ENCODE peak calls at places on chromosomes 7 and 10, in five cellular contexts. M is transverse colon, Q is tibial nerve, L is spleen, K is IMR-90. O is an unnamed sample.

GRCh38 chr7:55130554-55131198 is 111.9 kb downstream of the EGFR start:
- DNase-seq in M (peak; percentile 37), Q (peak; percentile 55), L (no peak), K (peak; percentile 97), O (peak; percentile 65)

GRCh38 chr10:87734987-87735827 is 75.5 kb downstream of the PAPSS2 start:
- DNase-seq in M (no peak), Q (no peak), L (no peak), K (peak; percentile 51), O (peak; percentile 32)

GRCh38 chr10:11875499-11876281 is 52.5 kb downstream of the PROSER2 start:
- DNase-seq in M (peak; percentile 89), Q (peak; percentile 72), L (peak; percentile 70), K (peak; percentile 87), O (peak; percentile 78)

GRCh38 chr7:151342811-151343210 is 1.2 kb downstream of the NUB1 start:
- DNase-seq in M (no peak), Q (no peak), L (no peak), K (no peak), O (no peak)

GRCh38 chr10:119616879-119617580 is 20.3 kb upstream of the TIAL1 start:
- DNase-seq in M (no peak), Q (peak; percentile 50), L (peak; percentile 55), K (no peak), O (no peak)

GRCh38 chr10:128641998-128642397 is 515.8 kb upstream of the MKI67 start:
- DNase-seq in M (no peak), Q (no peak), L (no peak), K (no peak), O (no peak)

GRCh38 chr10:3424102-3424803 is 251.7 kb upstream of the PITRM1 start:
- DNase-seq in M (no peak), Q (no peak), L (no peak), K (no peak), O (no peak)

GRCh38 chr7:64183827-64184372 is 23.1 kb upstream of the ZNF735 start:
- DNase-seq in M (no peak), Q (no peak), L (no peak), K (no peak), O (no peak)

GRCh38 chr10:3785849-3786290 is 861 bp upstream of the KLF6 start:
- DNase-seq in M (peak; percentile 58), Q (no peak), L (no peak), K (peak; percentile 60), O (peak; percentile 57)

GRCh38 chr10:78847486-78847885 is 221.3 kb upstream of the ZMIZ1 start:
- DNase-seq in M (no peak), Q (no peak), L (no peak), K (no peak), O (no peak)

GRCh38 chr10:75723319-75723965 is 292.0 kb downstream of the LRMDA start:
- DNase-seq in M (no peak), Q (no peak), L (no peak), K (no peak), O (no peak)

GRCh38 chr10:77317221-77317620 is 320.4 kb downstream of the KCNMA1 start:
- DNase-seq in M (no peak), Q (no peak), L (no peak), K (no peak), O (no peak)

GRCh38 chr7:91940171-91940570 is 491 bp upstream of the AKAP9 start:
- DNase-seq in M (peak; percentile 19), Q (no peak), L (no peak), K (no peak), O (peak; percentile 46)

GRCh38 chr10:21385996-21386620 is 139.4 kb downstream of the SKIDA1 start:
- DNase-seq in M (no peak), Q (no peak), L (no peak), K (no peak), O (no peak)

GRCh38 chr10:117342638-117343037 is 32.6 kb downstream of the PDZD8 start:
- DNase-seq in M (no peak), Q (no peak), L (no peak), K (peak; percentile 83), O (no peak)

GRCh38 chr7:137873524-137873923 is 26.8 kb upstream of the DGKI start:
- DNase-seq in M (no peak), Q (no peak), L (no peak), K (peak; percentile 74), O (no peak)

GRCh38 chr7:45124351-45124750 is 12.9 kb upstream of the TBRG4 start:
- DNase-seq in M (no peak), Q (no peak), L (peak; percentile 40), K (no peak), O (no peak)

GRCh38 chr7:96319444-96319843 is 2.5 kb downstream of the SLC25A13 start:
- DNase-seq in M (no peak), Q (no peak), L (no peak), K (no peak), O (no peak)

GRCh38 chr7:96321670-96322372 is at the start of gene SLC25A13:
- DNase-seq in M (peak; percentile 93), Q (peak; percentile 81), L (peak; percentile 97), K (peak; percentile 73), O (peak; percentile 95)

GRCh38 chr7:96322373-96322695 is 436 bp upstream of the SLC25A13 start:
- DNase-seq in M (no peak), Q (no peak), L (no peak), K (no peak), O (no peak)

GRCh38 chr7:96320437-96320836 is 1.5 kb downstream of the SLC25A13 start:
- DNase-seq in M (no peak), Q (no peak), L (no peak), K (no peak), O (no peak)

GRCh38 chr7:96321041-96321669 is 743 bp downstream of the SLC25A13 start:
- DNase-seq in M (peak; percentile 90), Q (peak; percentile 76), L (peak; percentile 95), K (peak; percentile 74), O (peak; percentile 93)
- TF ChIP-seq POLR2A in M (peak; percentile 68), Q (peak; percentile 3), L (no peak), K (peak; percentile 18), O (no peak)

GRCh38 chr10:110503528-110504110 is 5.9 kb downstream of the DUSP5 start:
- DNase-seq in M (no peak), Q (no peak), L (no peak), K (no peak), O (no peak)

GRCh38 chr10:110502072-110502845 is 4.6 kb downstream of the DUSP5 start:
- DNase-seq in M (no peak), Q (no peak), L (no peak), K (no peak), O (no peak)

GRCh38 chr10:110501142-110501937 is 3.6 kb downstream of the DUSP5 start:
- DNase-seq in M (peak; percentile 88), Q (peak; percentile 81), L (peak; percentile 85), K (peak; percentile 95), O (peak; percentile 80)

GRCh38 chr10:110504111-110504735 is 6.5 kb downstream of the DUSP5 start:
- DNase-seq in M (peak; percentile 55), Q (no peak), L (no peak), K (peak; percentile 91), O (peak; percentile 43)

DNA sequence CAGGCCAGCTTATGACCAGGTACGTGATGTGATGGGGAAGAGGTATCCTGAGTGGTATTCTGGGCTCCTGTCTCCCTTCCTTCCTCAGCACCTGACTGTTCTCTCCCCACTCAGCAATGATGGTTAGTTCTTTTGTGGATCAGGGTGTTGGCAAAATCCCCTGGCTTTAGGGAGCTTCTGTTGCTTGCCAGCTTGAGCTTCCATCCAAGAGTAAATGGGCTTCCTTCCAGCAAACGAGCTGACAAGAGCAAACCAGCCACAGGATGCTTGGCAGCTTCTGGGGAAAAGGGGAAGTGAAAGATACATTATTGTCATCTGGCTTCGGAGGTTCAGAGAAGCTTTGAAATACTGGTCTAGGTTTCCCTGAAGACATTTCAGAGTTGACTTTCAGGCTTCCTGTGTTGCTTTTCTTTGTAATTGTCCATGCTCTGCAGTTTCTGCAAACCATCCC is 5.2 kb downstream of the DUSP5 start:
- DNase-seq in M (peak; percentile 49), Q (no peak), L (no peak), K (peak; percentile 80), O (peak; percentile 71)
- TF ChIP-seq POLR2A in M (no peak), Q (no peak), L (no peak), K (no peak), O (no peak)

GRCh38 chr10:14556285-14556956 is 218.3 kb downstream of the FAM107B start:
- DNase-seq in M (peak; percentile 56), Q (no peak), L (peak; percentile 83), K (peak; percentile 23), O (no peak)
- TF ChIP-seq POLR2A in M (no peak), Q (no peak), L (no peak), K (no peak), O (no peak)

GRCh38 chr7:100575206-100575631 is 1.5 kb upstream of the SAP25 start:
- DNase-seq in M (no peak), Q (no peak), L (no peak), K (no peak), O (peak; percentile 91)
- TF ChIP-seq POLR2A in M (no peak), Q (no peak), L (no peak), K (no peak), O (no peak)

DNA sequence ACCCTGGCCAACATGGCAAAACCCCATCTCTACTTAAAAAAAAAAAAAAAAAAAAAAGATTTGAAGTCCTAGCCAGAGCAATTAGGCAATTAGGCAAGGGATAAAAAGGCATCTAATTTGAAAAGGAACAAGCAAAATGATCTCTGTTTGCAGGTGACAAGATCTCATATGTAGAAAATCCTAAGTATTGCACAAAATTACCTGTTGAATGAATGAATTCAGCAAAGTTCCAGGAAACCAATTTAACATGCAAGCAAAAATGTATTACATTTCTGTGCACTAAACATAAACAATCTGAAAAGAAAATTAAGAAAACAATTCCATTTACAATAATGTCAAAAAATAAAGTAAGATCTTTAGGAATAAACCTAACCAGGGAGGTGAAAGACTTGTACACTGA is 5.2 kb downstream of the PILRB start:
- DNase-seq in M (no peak), Q (no peak), L (no peak), K (no peak), O (no peak)
- TF ChIP-seq POLR2A in M (no peak), Q (no peak), L (no peak), K (no peak), O (no peak)

DNA sequence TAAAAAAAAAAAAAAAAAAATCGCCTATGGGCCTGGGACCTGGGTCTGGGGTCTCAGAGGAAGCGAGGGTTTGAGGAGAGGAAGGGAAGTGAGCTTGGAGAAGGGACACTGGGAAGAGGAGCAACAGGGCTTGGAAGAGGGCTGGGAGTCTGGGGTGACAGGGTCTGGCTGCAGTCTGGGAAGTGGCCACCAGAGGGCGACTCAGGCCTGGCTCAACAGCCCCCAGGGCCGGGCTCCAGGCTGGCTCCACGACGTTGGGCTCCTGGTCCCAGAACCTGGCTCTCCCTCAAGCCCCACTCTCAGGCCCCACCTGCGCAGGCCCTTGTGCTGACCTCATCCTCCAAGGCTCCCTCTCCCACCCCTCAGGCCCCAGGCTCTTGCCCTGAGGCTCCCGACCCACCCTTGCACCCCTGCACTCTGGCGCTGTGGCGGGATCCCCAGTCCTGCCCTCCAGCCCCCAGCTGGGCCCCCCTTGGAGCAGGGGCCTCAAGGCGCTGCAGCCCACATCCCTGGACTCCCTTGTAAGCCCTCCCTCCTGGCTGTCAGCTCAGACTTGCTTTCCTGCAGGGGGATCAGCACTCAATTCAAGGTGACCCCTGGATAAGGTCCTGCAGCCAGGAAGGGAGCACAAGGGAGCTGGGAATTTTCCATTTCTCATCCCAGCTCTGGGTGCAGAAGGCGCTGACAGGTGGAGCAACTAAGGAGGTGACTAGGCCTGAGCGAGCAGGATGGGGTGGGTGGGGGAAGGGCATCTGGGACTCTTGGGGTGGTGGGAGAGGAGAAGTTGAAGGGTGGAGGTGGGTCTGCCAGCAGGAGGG is 5.4 kb upstream of the SPACDR start:
- DNase-seq in M (peak; percentile 91), Q (peak; percentile 86), L (peak; percentile 96), K (peak; percentile 64), O (peak; percentile 93)
- TF ChIP-seq POLR2A in M (no peak), Q (no peak), L (no peak), K (no peak), O (no peak)